ENCODE peak calls at places on chromosomes 4 and X, in ten cellular contexts. O is activated CD8-positive, alpha-beta memory T cell treated with anti-CD3 and anti-CD28 coated beads for 4 hours; J is fibroblast of the aortic adventitia; G is Right ventricle myocardium inferior; D is NCI-H1092 treated with DMSO at 0.1 percent for 48 hours; C is GM23248; Z is COLO829; U is stimulated activated CD8-positive, alpha-beta memory T cell treated with anti-CD3 and anti-CD28 coated beads, Interleukin-7, amount 100 ng/mL, for 24 hours; W is fibroblast of the conjunctiva; N is progenitor cell of endocrine pancreas. Q is an unnamed sample.

GRCh38 chr4:157514711-157515110 is 294.2 kb downstream of the GRIA2 start:
- DNase-seq in O (no peak), J (no peak), G (no peak), D (no peak), C (no peak), Z (peak; percentile 10), U (no peak), W (no peak), N (no peak), Q (no peak)

GRCh38 chrX:114841051-114841450 is 176.4 kb downstream of the IL13RA2 start:
- DNase-seq in O (no peak), J (no peak), G (no peak), D (no peak), C (peak; percentile 76), Z (no peak), U (no peak), W (peak; percentile 1), N (no peak), Q (no peak)

GRCh38 chr4:137994858-137995257 is 247.3 kb downstream of the SLC7A11 start:
- DNase-seq in O (no peak), J (peak; percentile 22), G (no peak), D (no peak), C (peak; percentile 69), Z (no peak), U (no peak), W (no peak), N (no peak), Q (no peak)

GRCh38 chrX:48786341-48786800 is at the start of gene GATA1:
- DNase-seq in O (no peak), J (no peak), G (no peak), D (no peak), C (no peak), Z (no peak), U (no peak), W (no peak), N (no peak), Q (no peak)

GRCh38 chr4:158176108-158176507 is 3.3 kb upstream of the GASK1B start:
- DNase-seq in O (no peak), J (peak; percentile 52), G (no peak), D (no peak), C (peak; percentile 76), Z (no peak), U (no peak), W (no peak), N (no peak), Q (no peak)

GRCh38 chrX:31704938-31705337 is 633.1 kb upstream of the FTHL17 start:
- DNase-seq in O (no peak), J (no peak), G (no peak), D (no peak), C (no peak), Z (no peak), U (no peak), W (no peak), N (no peak), Q (no peak)

GRCh38 chr4:36243355-36244256 is 708 bp downstream of the ARAP2 start:
- DNase-seq in O (peak; percentile 25), J (no peak), G (peak; percentile 85), D (no peak), C (peak; percentile 17), Z (peak; percentile 21), U (peak; percentile 21), W (no peak), N (no peak), Q (peak; percentile 13)

GRCh38 chrX:42754129-42754528 is 23.8 kb downstream of the PPP1R2C start:
- DNase-seq in O (no peak), J (no peak), G (no peak), D (no peak), C (no peak), Z (no peak), U (no peak), W (no peak), N (no peak), Q (no peak)

GRCh38 chrX:130577431-130577830 is 175.6 kb downstream of the RBMX2 start:
- DNase-seq in O (no peak), J (no peak), G (no peak), D (no peak), C (no peak), Z (peak; percentile 2), U (no peak), W (no peak), N (no peak), Q (no peak)

GRCh38 chr4:6001965-6002833 is 16.0 kb downstream of the C4orf50 start:
- DNase-seq in O (no peak), J (no peak), G (no peak), D (no peak), C (no peak), Z (no peak), U (no peak), W (no peak), N (no peak), Q (no peak)

GRCh38 chr4:2673157-2673556 is 83.0 kb downstream of the TNIP2 start:
- DNase-seq in O (no peak), J (peak; percentile 4), G (no peak), D (no peak), C (peak; percentile 22), Z (no peak), U (no peak), W (no peak), N (no peak), Q (no peak)

GRCh38 chr4:188178276-188178675 is 39.0 kb downstream of the TRIML1 start:
- DNase-seq in O (no peak), J (no peak), G (no peak), D (no peak), C (no peak), Z (no peak), U (no peak), W (no peak), N (no peak), Q (no peak)

GRCh38 chr4:95637047-95637600 is 88.4 kb upstream of the UNC5C start:
- DNase-seq in O (no peak), J (peak; percentile 0), G (no peak), D (no peak), C (no peak), Z (peak; percentile 54), U (no peak), W (no peak), N (no peak), Q (no peak)

GRCh38 chrX:116961872-116962582 is 499.3 kb upstream of the CT83 start:
- DNase-seq in O (no peak), J (no peak), G (no peak), D (peak; percentile 1), C (peak; percentile 43), Z (peak; percentile 9), U (no peak), W (peak; percentile 1), N (no peak), Q (no peak)

GRCh38 chrX:119996600-119997524 is 53.3 kb upstream of the NKAP start:
- DNase-seq in O (no peak), J (no peak), G (no peak), D (no peak), C (no peak), Z (no peak), U (no peak), W (no peak), N (no peak), Q (no peak)

GRCh38 chrX:69538321-69538876 is 34.3 kb downstream of the NALF2 start:
- DNase-seq in O (peak; percentile 34), J (peak; percentile 49), G (peak; percentile 86), D (no peak), C (peak; percentile 64), Z (peak; percentile 47), U (peak; percentile 50), W (peak; percentile 34), N (peak; percentile 76), Q (peak; percentile 54)

GRCh38 chrX:73916931-73917657 is 354.1 kb downstream of the CHIC1 start:
- DNase-seq in O (no peak), J (peak; percentile 94), G (no peak), D (no peak), C (peak; percentile 82), Z (peak; percentile 83), U (no peak), W (peak; percentile 68), N (no peak), Q (no peak)

GRCh38 chr4:81052119-81053068 is 21.9 kb downstream of the BMP3 start:
- DNase-seq in O (peak; percentile 2), J (peak; percentile 78), G (no peak), D (peak; percentile 60), C (peak; percentile 61), Z (peak; percentile 26), U (peak; percentile 22), W (peak; percentile 37), N (peak; percentile 68), Q (peak; percentile 32)

GRCh38 chr4:99136329-99136728 is 7.8 kb downstream of the ADH4 start:
- DNase-seq in O (no peak), J (no peak), G (no peak), D (no peak), C (no peak), Z (no peak), U (no peak), W (no peak), N (no peak), Q (no peak)

GRCh38 chrX:87788976-87789375 is 271.4 kb downstream of the KLHL4 start:
- DNase-seq in O (no peak), J (no peak), G (no peak), D (no peak), C (no peak), Z (no peak), U (no peak), W (no peak), N (no peak), Q (no peak)

GRCh38 chrX:17718649-17719165 is 18.6 kb upstream of the SCML1 start:
- DNase-seq in O (no peak), J (no peak), G (no peak), D (no peak), C (no peak), Z (no peak), U (no peak), W (no peak), N (no peak), Q (no peak)

GRCh38 chrX:30657542-30658238 is 4.5 kb downstream of the GK start:
- DNase-seq in O (no peak), J (peak; percentile 63), G (no peak), D (no peak), C (peak; percentile 47), Z (no peak), U (no peak), W (no peak), N (no peak), Q (no peak)

GRCh38 chr4:55336138-55337034 is 9.7 kb upstream of the SRD5A3 start:
- DNase-seq in O (no peak), J (no peak), G (no peak), D (no peak), C (no peak), Z (no peak), U (no peak), W (no peak), N (no peak), Q (no peak)

GRCh38 chrX:71935542-71935941 is 24.9 kb downstream of the NHSL2 start:
- DNase-seq in O (no peak), J (no peak), G (no peak), D (peak; percentile 91), C (no peak), Z (no peak), U (no peak), W (no peak), N (no peak), Q (no peak)

GRCh38 chrX:139126493-139126892 is 404.0 kb upstream of the F9 start:
- DNase-seq in O (no peak), J (no peak), G (no peak), D (peak; percentile 18), C (peak; percentile 37), Z (peak; percentile 14), U (no peak), W (no peak), N (peak; percentile 40), Q (no peak)

GRCh38 chr4:23458061-23458460 is 431.8 kb downstream of the PPARGC1A start:
- DNase-seq in O (no peak), J (no peak), G (no peak), D (no peak), C (no peak), Z (no peak), U (no peak), W (no peak), N (no peak), Q (no peak)

GRCh38 chr4:83558693-83559092 is 22.8 kb downstream of the GPAT3 start:
- DNase-seq in O (no peak), J (peak; percentile 58), G (no peak), D (no peak), C (peak; percentile 66), Z (no peak), U (no peak), W (no peak), N (no peak), Q (no peak)

GRCh38 chr4:184444953-184445309 is 29.4 kb downstream of the IRF2 start:
- DNase-seq in O (peak; percentile 13), J (no peak), G (no peak), D (no peak), C (no peak), Z (no peak), U (no peak), W (no peak), N (no peak), Q (no peak)

Q was measured in T follicular helper cell.